ENCODE peak calls at places on chromosomes 4 and X, in seven cellular contexts. One of them, this sample, is unnamed.

GRCh38 chrX:17830211-17830610 is 30.9 kb downstream of the RAI2 start:
- DNase-seq in A549: no peak
- DNase-seq in K562: no peak
- DNase-seq in sigmoid colon: no peak
- DNase-seq in suprapubic skin: no peak
- DNase-seq in stomach: no peak
- DNase-seq in transverse colon: no peak
- DNase-seq in this sample: no peak

GRCh38 chr4:40749717-40750460 is at the start of gene NSUN7:
- DNase-seq in A549: peak
- DNase-seq in K562: no peak
- DNase-seq in sigmoid colon: peak
- DNase-seq in suprapubic skin: no peak
- DNase-seq in stomach: peak
- DNase-seq in transverse colon: peak
- DNase-seq in this sample: peak

GRCh38 chr4:3481113-3481531 is 18.0 kb downstream of the DOK7 start:
- DNase-seq in A549: no peak
- DNase-seq in K562: no peak
- DNase-seq in sigmoid colon: no peak
- DNase-seq in suprapubic skin: no peak
- DNase-seq in stomach: no peak
- DNase-seq in transverse colon: no peak
- DNase-seq in this sample: no peak

GRCh38 chr4:105845559-105845958 is 49.7 kb upstream of the NPNT start:
- DNase-seq in A549: no peak
- DNase-seq in K562: no peak
- DNase-seq in sigmoid colon: no peak
- DNase-seq in suprapubic skin: no peak
- DNase-seq in stomach: no peak
- DNase-seq in transverse colon: no peak
- DNase-seq in this sample: no peak

GRCh38 chr4:56907489-56908205 is at the start of gene REST:
- DNase-seq in A549: peak
- DNase-seq in K562: peak
- DNase-seq in sigmoid colon: peak
- DNase-seq in suprapubic skin: peak
- DNase-seq in stomach: peak
- DNase-seq in transverse colon: peak
- DNase-seq in this sample: peak

GRCh38 chr4:127997534-127998388 is 32.6 kb downstream of the ABHD18 start:
- DNase-seq in A549: peak
- DNase-seq in K562: no peak
- DNase-seq in sigmoid colon: no peak
- DNase-seq in suprapubic skin: no peak
- DNase-seq in stomach: no peak
- DNase-seq in transverse colon: no peak
- DNase-seq in this sample: no peak

GRCh38 chr4:153622778-153623240 is 61.3 kb upstream of the TLR2 start:
- DNase-seq in A549: no peak
- DNase-seq in K562: no peak
- DNase-seq in sigmoid colon: no peak
- DNase-seq in suprapubic skin: no peak
- DNase-seq in stomach: no peak
- DNase-seq in transverse colon: no peak
- DNase-seq in this sample: peak

GRCh38 chrX:29690061-29690460 is 525.3 kb upstream of the MAGEB2 start:
- DNase-seq in A549: no peak
- DNase-seq in K562: no peak
- DNase-seq in sigmoid colon: no peak
- DNase-seq in suprapubic skin: no peak
- DNase-seq in stomach: no peak
- DNase-seq in transverse colon: no peak
- DNase-seq in this sample: no peak

GRCh38 chrX:10217218-10217617 is 60.4 kb downstream of the CLCN4 start:
- DNase-seq in A549: no peak
- DNase-seq in K562: no peak
- DNase-seq in sigmoid colon: no peak
- DNase-seq in suprapubic skin: no peak
- DNase-seq in stomach: no peak
- DNase-seq in transverse colon: no peak
- DNase-seq in this sample: no peak

GRCh38 chr4:47668810-47669408 is 169.0 kb downstream of the CORIN start:
- DNase-seq in A549: peak
- DNase-seq in K562: peak
- DNase-seq in sigmoid colon: no peak
- DNase-seq in suprapubic skin: no peak
- DNase-seq in stomach: no peak
- DNase-seq in transverse colon: no peak
- DNase-seq in this sample: no peak

GRCh38 chrX:40855411-40855810 is 120.1 kb upstream of the MED14 start:
- DNase-seq in A549: no peak
- DNase-seq in K562: no peak
- DNase-seq in sigmoid colon: no peak
- DNase-seq in suprapubic skin: no peak
- DNase-seq in stomach: no peak
- DNase-seq in transverse colon: no peak
- DNase-seq in this sample: no peak

GRCh38 chr4:7334521-7335275 is 100.0 kb downstream of the PSAPL1 start:
- DNase-seq in A549: no peak
- DNase-seq in K562: no peak
- DNase-seq in sigmoid colon: no peak
- DNase-seq in suprapubic skin: no peak
- DNase-seq in stomach: no peak
- DNase-seq in transverse colon: no peak
- DNase-seq in this sample: no peak

GRCh38 chr4:34170941-34171340 is 2073.4 kb downstream of the ARAP2 start:
- DNase-seq in A549: no peak
- DNase-seq in K562: no peak
- DNase-seq in sigmoid colon: no peak
- DNase-seq in suprapubic skin: no peak
- DNase-seq in stomach: no peak
- DNase-seq in transverse colon: no peak
- DNase-seq in this sample: no peak

GRCh38 chrX:148806145-148806868 is 305.9 kb downstream of the AFF2 start:
- DNase-seq in A549: no peak
- DNase-seq in K562: no peak
- DNase-seq in sigmoid colon: no peak
- DNase-seq in suprapubic skin: no peak
- DNase-seq in stomach: no peak
- DNase-seq in transverse colon: no peak
- DNase-seq in this sample: no peak

GRCh38 chrX:120726294-120726693 is 96.4 kb upstream of the C1GALT1C1 start:
- DNase-seq in A549: no peak
- DNase-seq in K562: no peak
- DNase-seq in sigmoid colon: no peak
- DNase-seq in suprapubic skin: no peak
- DNase-seq in stomach: no peak
- DNase-seq in transverse colon: no peak
- DNase-seq in this sample: no peak

GRCh38 chrX:102930990-102931756 is 5.9 kb upstream of the RAB40AL start:
- DNase-seq in A549: no peak
- DNase-seq in K562: no peak
- DNase-seq in sigmoid colon: no peak
- DNase-seq in suprapubic skin: no peak
- DNase-seq in stomach: no peak
- DNase-seq in transverse colon: no peak
- DNase-seq in this sample: no peak

GRCh38 chr4:153547520-153547919 is 81.4 kb downstream of the TMEM131L start:
- DNase-seq in A549: no peak
- DNase-seq in K562: no peak
- DNase-seq in sigmoid colon: no peak
- DNase-seq in suprapubic skin: no peak
- DNase-seq in stomach: no peak
- DNase-seq in transverse colon: no peak
- DNase-seq in this sample: no peak

GRCh38 chr4:108834167-108834566 is 71.3 kb upstream of the ETNPPL start:
- DNase-seq in A549: no peak
- DNase-seq in K562: no peak
- DNase-seq in sigmoid colon: no peak
- DNase-seq in suprapubic skin: no peak
- DNase-seq in stomach: no peak
- DNase-seq in transverse colon: no peak
- DNase-seq in this sample: no peak

GRCh38 chr4:14566518-14566917 is 435.8 kb upstream of the CPEB2 start:
- DNase-seq in A549: no peak
- DNase-seq in K562: no peak
- DNase-seq in sigmoid colon: no peak
- DNase-seq in suprapubic skin: no peak
- DNase-seq in stomach: no peak
- DNase-seq in transverse colon: no peak
- DNase-seq in this sample: no peak

GRCh38 chrX:66731398-66731797 is 92.5 kb upstream of the EDA2R start:
- DNase-seq in A549: peak
- DNase-seq in K562: peak
- DNase-seq in sigmoid colon: no peak
- DNase-seq in suprapubic skin: no peak
- DNase-seq in stomach: no peak
- DNase-seq in transverse colon: no peak
- DNase-seq in this sample: no peak

DNA sequence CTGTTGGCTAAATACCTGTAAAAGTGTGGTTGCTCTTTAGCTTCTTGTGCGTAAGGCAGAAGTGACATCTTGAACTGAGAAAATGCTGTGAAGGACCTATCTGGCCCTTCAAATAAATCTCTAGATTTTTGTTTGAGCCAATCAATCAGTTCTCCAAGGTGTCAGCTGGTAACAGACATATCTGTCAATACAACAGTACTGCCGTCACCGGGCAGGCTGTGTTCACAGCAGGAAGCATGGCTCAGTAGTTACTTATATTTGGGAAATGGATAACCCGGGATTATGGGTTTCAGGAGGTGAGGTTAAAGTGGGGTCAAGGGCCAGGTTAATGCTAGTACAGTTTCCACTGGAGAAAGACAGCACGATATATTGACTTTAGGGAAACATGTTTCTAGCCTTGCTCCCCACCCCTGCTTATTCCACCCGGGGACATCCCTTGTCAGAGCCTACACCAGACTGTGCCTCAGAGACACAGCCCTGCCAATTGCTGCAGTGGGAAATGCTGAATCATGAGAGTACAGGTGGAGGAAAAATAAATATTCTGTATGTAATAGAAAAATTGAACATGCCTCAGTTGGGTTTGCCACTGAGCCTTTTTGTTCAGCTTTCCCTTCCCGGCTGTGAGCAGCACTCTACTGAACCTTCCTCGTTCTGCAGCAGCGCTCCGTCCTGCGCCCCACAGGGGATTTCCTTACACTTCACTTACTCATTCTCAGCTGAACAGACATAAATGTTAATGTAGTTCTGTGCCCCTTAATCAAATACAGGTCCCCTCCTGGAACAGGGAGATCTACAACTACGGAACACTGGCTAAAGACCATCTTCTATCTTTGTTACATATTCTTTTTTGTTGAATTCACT is 121.1 kb downstream of the MGST2 start:
- DNase-seq in A549: no peak
- DNase-seq in K562: no peak
- DNase-seq in sigmoid colon: no peak
- DNase-seq in suprapubic skin: no peak
- DNase-seq in stomach: no peak
- DNase-seq in transverse colon: no peak
- DNase-seq in this sample: no peak
- TF ChIP-seq EP300 in A549: no peak
- TF ChIP-seq EP300 in K562: no peak
- TF ChIP-seq EP300 in sigmoid colon: no peak
- TF ChIP-seq EP300 in suprapubic skin: no peak
- TF ChIP-seq EP300 in stomach: no peak
- TF ChIP-seq EP300 in transverse colon: no peak
- TF ChIP-seq EP300 in this sample: no peak

GRCh38 chrX:15985937-15986336 is 131.3 kb upstream of the AP1S2 start:
- DNase-seq in A549: no peak
- DNase-seq in K562: no peak
- DNase-seq in sigmoid colon: no peak
- DNase-seq in suprapubic skin: no peak
- DNase-seq in stomach: no peak
- DNase-seq in transverse colon: no peak
- DNase-seq in this sample: no peak

GRCh38 chrX:15988661-15989603 is 134.3 kb upstream of the AP1S2 start:
- DNase-seq in A549: no peak
- DNase-seq in K562: no peak
- DNase-seq in sigmoid colon: no peak
- DNase-seq in suprapubic skin: no peak
- DNase-seq in stomach: no peak
- DNase-seq in transverse colon: no peak
- DNase-seq in this sample: no peak

GRCh38 chrX:15989716-15990115 is 133.6 kb upstream of the GRPR start:
- DNase-seq in A549: no peak
- DNase-seq in K562: no peak
- DNase-seq in sigmoid colon: no peak
- DNase-seq in suprapubic skin: no peak
- DNase-seq in stomach: no peak
- DNase-seq in transverse colon: no peak
- DNase-seq in this sample: no peak
- TF ChIP-seq EP300 in A549: no peak
- TF ChIP-seq EP300 in K562: no peak
- TF ChIP-seq EP300 in sigmoid colon: no peak
- TF ChIP-seq EP300 in suprapubic skin: no peak
- TF ChIP-seq EP300 in stomach: no peak
- TF ChIP-seq EP300 in transverse colon: no peak
- TF ChIP-seq EP300 in this sample: no peak

GRCh38 chr4:184400375-184400870 is 73.9 kb downstream of the IRF2 start:
- DNase-seq in A549: no peak
- DNase-seq in K562: no peak
- DNase-seq in sigmoid colon: no peak
- DNase-seq in suprapubic skin: no peak
- DNase-seq in stomach: no peak
- DNase-seq in transverse colon: no peak
- DNase-seq in this sample: peak
- TF ChIP-seq EP300 in A549: no peak
- TF ChIP-seq EP300 in K562: no peak
- TF ChIP-seq EP300 in sigmoid colon: no peak
- TF ChIP-seq EP300 in suprapubic skin: no peak
- TF ChIP-seq EP300 in stomach: no peak
- TF ChIP-seq EP300 in transverse colon: no peak
- TF ChIP-seq EP300 in this sample: no peak

GRCh38 chr4:98318521-98318920 is 57.3 kb downstream of the RAP1GDS1 start:
- DNase-seq in A549: no peak
- DNase-seq in K562: no peak
- DNase-seq in sigmoid colon: no peak
- DNase-seq in suprapubic skin: no peak
- DNase-seq in stomach: no peak
- DNase-seq in transverse colon: no peak
- DNase-seq in this sample: no peak

GRCh38 chr4:98314791-98315565 is 53.8 kb downstream of the RAP1GDS1 start:
- DNase-seq in A549: no peak
- DNase-seq in K562: no peak
- DNase-seq in sigmoid colon: no peak
- DNase-seq in suprapubic skin: no peak
- DNase-seq in stomach: no peak
- DNase-seq in transverse colon: no peak
- DNase-seq in this sample: no peak

DNA sequence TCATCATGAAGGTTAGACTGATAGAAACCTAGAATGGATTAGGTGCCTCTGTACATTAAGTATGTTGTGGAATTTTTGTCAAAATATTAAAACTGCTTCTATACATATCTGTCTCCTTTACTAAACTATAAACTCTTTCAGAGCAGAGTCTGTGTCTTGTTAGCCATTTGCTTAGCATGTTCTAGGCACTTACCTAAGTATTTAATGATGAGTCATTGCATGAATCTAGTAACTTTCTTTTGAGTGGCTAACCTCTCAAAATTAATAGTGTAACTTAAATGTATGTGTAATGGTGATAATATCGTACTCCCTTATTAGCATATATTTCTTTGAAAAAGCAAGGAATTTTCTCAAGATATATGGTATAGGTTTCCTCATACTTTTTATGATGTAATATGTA is 57.8 kb downstream of the RAP1GDS1 start:
- DNase-seq in A549: no peak
- DNase-seq in K562: no peak
- DNase-seq in sigmoid colon: no peak
- DNase-seq in suprapubic skin: no peak
- DNase-seq in stomach: no peak
- DNase-seq in transverse colon: no peak
- DNase-seq in this sample: no peak
- TF ChIP-seq EP300 in A549: no peak
- TF ChIP-seq EP300 in K562: no peak
- TF ChIP-seq EP300 in sigmoid colon: no peak
- TF ChIP-seq EP300 in suprapubic skin: no peak
- TF ChIP-seq EP300 in stomach: no peak
- TF ChIP-seq EP300 in transverse colon: no peak
- TF ChIP-seq EP300 in this sample: no peak